ENCODE peak calls at places on chromosomes 6 and 20, in four cellular contexts. One of them, this sample, is unnamed.

GRCh38 chr6:11213305-11214106 is 19.0 kb downstream of the NEDD9 start:
- DNase-seq in MCF 10A: no peak
- DNase-seq in stimulated activated CD4-positive, alpha-beta T cell treated with anti-CD3 and anti-CD28 coated beads, Interleukin-4, amount 100 ng/mL, for 1 hour: no peak
- DNase-seq in glutamatergic neuron: no peak
- DNase-seq in this sample: no peak

GRCh38 chr6:31791324-31792089 is 4.0 kb downstream of the VARS1 start:
- DNase-seq in glutamatergic neuron: peak; percentile 82
- DNase-seq in stimulated activated CD4-positive, alpha-beta T cell treated with anti-CD3 and anti-CD28 coated beads, Interleukin-4, amount 100 ng/mL, for 1 hour: peak; percentile 42
- DNase-seq in MCF 10A: peak; percentile 46
- DNase-seq in this sample: peak; percentile 27

GRCh38 chr6:2033544-2033943 is 211.9 kb downstream of the GMDS start:
- DNase-seq in MCF 10A: no peak
- DNase-seq in glutamatergic neuron: no peak
- DNase-seq in stimulated activated CD4-positive, alpha-beta T cell treated with anti-CD3 and anti-CD28 coated beads, Interleukin-4, amount 100 ng/mL, for 1 hour: no peak
- DNase-seq in this sample: no peak

GRCh38 chr6:35016417-35017221 is 124.5 kb downstream of the TCP11 start:
- DNase-seq in glutamatergic neuron: no peak
- DNase-seq in stimulated activated CD4-positive, alpha-beta T cell treated with anti-CD3 and anti-CD28 coated beads, Interleukin-4, amount 100 ng/mL, for 1 hour: no peak
- DNase-seq in MCF 10A: no peak
- DNase-seq in this sample: peak; percentile 49

GRCh38 chr20:38790210-38791053 is 15.1 kb upstream of the PPP1R16B start:
- DNase-seq in stimulated activated CD4-positive, alpha-beta T cell treated with anti-CD3 and anti-CD28 coated beads, Interleukin-4, amount 100 ng/mL, for 1 hour: peak; percentile 24
- DNase-seq in glutamatergic neuron: peak; percentile 40
- DNase-seq in MCF 10A: peak; percentile 47
- DNase-seq in this sample: peak; percentile 3

GRCh38 chr6:154403803-154404202 is 47.2 kb upstream of the IPCEF1 start:
- DNase-seq in MCF 10A: peak; percentile 71
- DNase-seq in glutamatergic neuron: no peak
- DNase-seq in stimulated activated CD4-positive, alpha-beta T cell treated with anti-CD3 and anti-CD28 coated beads, Interleukin-4, amount 100 ng/mL, for 1 hour: no peak
- DNase-seq in this sample: peak; percentile 56

GRCh38 chr6:8082954-8083858 is 19.0 kb upstream of the BLOC1S5 start:
- DNase-seq in MCF 10A: peak; percentile 79
- DNase-seq in stimulated activated CD4-positive, alpha-beta T cell treated with anti-CD3 and anti-CD28 coated beads, Interleukin-4, amount 100 ng/mL, for 1 hour: no peak
- DNase-seq in glutamatergic neuron: no peak
- DNase-seq in this sample: peak; percentile 68

GRCh38 chr20:48359692-48360337 is 468.0 kb downstream of the PREX1 start:
- DNase-seq in stimulated activated CD4-positive, alpha-beta T cell treated with anti-CD3 and anti-CD28 coated beads, Interleukin-4, amount 100 ng/mL, for 1 hour: no peak
- DNase-seq in MCF 10A: no peak
- DNase-seq in glutamatergic neuron: no peak
- DNase-seq in this sample: no peak

GRCh38 chr20:63652192-63652980 is 838 bp downstream of the STMN3 start:
- DNase-seq in stimulated activated CD4-positive, alpha-beta T cell treated with anti-CD3 and anti-CD28 coated beads, Interleukin-4, amount 100 ng/mL, for 1 hour: peak; percentile 46
- DNase-seq in MCF 10A: no peak
- DNase-seq in glutamatergic neuron: peak; percentile 88
- DNase-seq in this sample: no peak

GRCh38 chr6:139588076-139588639 is 213.7 kb upstream of the CITED2 start:
- DNase-seq in MCF 10A: no peak
- DNase-seq in stimulated activated CD4-positive, alpha-beta T cell treated with anti-CD3 and anti-CD28 coated beads, Interleukin-4, amount 100 ng/mL, for 1 hour: no peak
- DNase-seq in glutamatergic neuron: no peak
- DNase-seq in this sample: no peak

GRCh38 chr6:31850765-31851484 is 11.7 kb downstream of the NEU1 start:
- DNase-seq in glutamatergic neuron: no peak
- DNase-seq in stimulated activated CD4-positive, alpha-beta T cell treated with anti-CD3 and anti-CD28 coated beads, Interleukin-4, amount 100 ng/mL, for 1 hour: no peak
- DNase-seq in MCF 10A: no peak
- DNase-seq in this sample: no peak

GRCh38 chr20:31915491-31916280 is 36.2 kb downstream of the PDRG1 start:
- DNase-seq in glutamatergic neuron: no peak
- DNase-seq in stimulated activated CD4-positive, alpha-beta T cell treated with anti-CD3 and anti-CD28 coated beads, Interleukin-4, amount 100 ng/mL, for 1 hour: no peak
- DNase-seq in MCF 10A: no peak
- DNase-seq in this sample: no peak

GRCh38 chr20:19976595-19977372 is 40.4 kb upstream of the NAA20 start:
- DNase-seq in stimulated activated CD4-positive, alpha-beta T cell treated with anti-CD3 and anti-CD28 coated beads, Interleukin-4, amount 100 ng/mL, for 1 hour: no peak
- DNase-seq in glutamatergic neuron: no peak
- DNase-seq in MCF 10A: peak; percentile 84
- DNase-seq in this sample: peak; percentile 74

GRCh38 chr6:13729891-13730290 is 18.3 kb upstream of the RANBP9 start:
- DNase-seq in stimulated activated CD4-positive, alpha-beta T cell treated with anti-CD3 and anti-CD28 coated beads, Interleukin-4, amount 100 ng/mL, for 1 hour: no peak
- DNase-seq in MCF 10A: peak; percentile 47
- DNase-seq in glutamatergic neuron: no peak
- DNase-seq in this sample: no peak

GRCh38 chr6:169529931-169530761 is 171.7 kb downstream of the WDR27 start:
- DNase-seq in glutamatergic neuron: no peak
- DNase-seq in stimulated activated CD4-positive, alpha-beta T cell treated with anti-CD3 and anti-CD28 coated beads, Interleukin-4, amount 100 ng/mL, for 1 hour: no peak
- DNase-seq in MCF 10A: no peak
- DNase-seq in this sample: peak; percentile 65

GRCh38 chr6:40774932-40775331 is 187.8 kb upstream of the LRFN2 start:
- DNase-seq in glutamatergic neuron: no peak
- DNase-seq in stimulated activated CD4-positive, alpha-beta T cell treated with anti-CD3 and anti-CD28 coated beads, Interleukin-4, amount 100 ng/mL, for 1 hour: no peak
- DNase-seq in MCF 10A: no peak
- DNase-seq in this sample: no peak

GRCh38 chr6:139690007-139690406 is 315.6 kb upstream of the CITED2 start:
- DNase-seq in glutamatergic neuron: no peak
- DNase-seq in MCF 10A: no peak
- DNase-seq in stimulated activated CD4-positive, alpha-beta T cell treated with anti-CD3 and anti-CD28 coated beads, Interleukin-4, amount 100 ng/mL, for 1 hour: no peak
- DNase-seq in this sample: no peak

GRCh38 chr6:130796313-130796905 is 30.8 kb upstream of the SMLR1 start:
- DNase-seq in glutamatergic neuron: no peak
- DNase-seq in MCF 10A: peak; percentile 88
- DNase-seq in stimulated activated CD4-positive, alpha-beta T cell treated with anti-CD3 and anti-CD28 coated beads, Interleukin-4, amount 100 ng/mL, for 1 hour: no peak
- DNase-seq in this sample: peak; percentile 61

GRCh38 chr20:46056970-46057855 is 28.2 kb downstream of the SLC12A5 start:
- DNase-seq in MCF 10A: no peak
- DNase-seq in stimulated activated CD4-positive, alpha-beta T cell treated with anti-CD3 and anti-CD28 coated beads, Interleukin-4, amount 100 ng/mL, for 1 hour: peak; percentile 19
- DNase-seq in glutamatergic neuron: no peak
- DNase-seq in this sample: no peak

GRCh38 chr6:132780770-132781371 is 17.6 kb downstream of the SLC18B1 start:
- DNase-seq in glutamatergic neuron: no peak
- DNase-seq in MCF 10A: peak; percentile 21
- DNase-seq in stimulated activated CD4-positive, alpha-beta T cell treated with anti-CD3 and anti-CD28 coated beads, Interleukin-4, amount 100 ng/mL, for 1 hour: no peak
- DNase-seq in this sample: no peak

GRCh38 chr6:16783485-16783884 is 22.2 kb upstream of the ATXN1 start:
- DNase-seq in glutamatergic neuron: no peak
- DNase-seq in MCF 10A: no peak
- DNase-seq in stimulated activated CD4-positive, alpha-beta T cell treated with anti-CD3 and anti-CD28 coated beads, Interleukin-4, amount 100 ng/mL, for 1 hour: no peak
- DNase-seq in this sample: no peak

GRCh38 chr6:169714178-169714577 is 10.1 kb downstream of the PHF10 start:
- DNase-seq in MCF 10A: no peak
- DNase-seq in stimulated activated CD4-positive, alpha-beta T cell treated with anti-CD3 and anti-CD28 coated beads, Interleukin-4, amount 100 ng/mL, for 1 hour: no peak
- DNase-seq in glutamatergic neuron: no peak
- DNase-seq in this sample: no peak

GRCh38 chr6:142087950-142088857 is 44.5 kb upstream of the GJE1 start:
- DNase-seq in stimulated activated CD4-positive, alpha-beta T cell treated with anti-CD3 and anti-CD28 coated beads, Interleukin-4, amount 100 ng/mL, for 1 hour: no peak
- DNase-seq in MCF 10A: no peak
- DNase-seq in glutamatergic neuron: no peak
- DNase-seq in this sample: no peak

GRCh38 chr20:47237715-47238114 is 118.8 kb downstream of the ZMYND8 start:
- DNase-seq in stimulated activated CD4-positive, alpha-beta T cell treated with anti-CD3 and anti-CD28 coated beads, Interleukin-4, amount 100 ng/mL, for 1 hour: no peak
- DNase-seq in glutamatergic neuron: no peak
- DNase-seq in MCF 10A: no peak
- DNase-seq in this sample: no peak

GRCh38 chr6:139323511-139324445 is 32.0 kb upstream of the TXLNB start:
- DNase-seq in MCF 10A: peak; percentile 63
- DNase-seq in stimulated activated CD4-positive, alpha-beta T cell treated with anti-CD3 and anti-CD28 coated beads, Interleukin-4, amount 100 ng/mL, for 1 hour: peak; percentile 67
- DNase-seq in glutamatergic neuron: peak; percentile 34
- DNase-seq in this sample: peak; percentile 47

GRCh38 chr6:167825059-167825758 is 1.5 kb upstream of the AFDN start:
- DNase-seq in MCF 10A: no peak
- DNase-seq in glutamatergic neuron: peak; percentile 33
- DNase-seq in stimulated activated CD4-positive, alpha-beta T cell treated with anti-CD3 and anti-CD28 coated beads, Interleukin-4, amount 100 ng/mL, for 1 hour: no peak
- DNase-seq in this sample: no peak

GRCh38 chr20:64222273-64222672 is 33.3 kb upstream of the PCMTD2 start:
- DNase-seq in MCF 10A: peak; percentile 13
- DNase-seq in glutamatergic neuron: no peak
- DNase-seq in stimulated activated CD4-positive, alpha-beta T cell treated with anti-CD3 and anti-CD28 coated beads, Interleukin-4, amount 100 ng/mL, for 1 hour: no peak
- DNase-seq in this sample: no peak

GRCh38 chr20:16710781-16711180 is 19.0 kb upstream of the SNRPB2 start:
- DNase-seq in MCF 10A: no peak
- DNase-seq in glutamatergic neuron: no peak
- DNase-seq in stimulated activated CD4-positive, alpha-beta T cell treated with anti-CD3 and anti-CD28 coated beads, Interleukin-4, amount 100 ng/mL, for 1 hour: no peak
- DNase-seq in this sample: no peak

GRCh38 chr20:25203891-25204320 is 8.4 kb downstream of the ENTPD6 start:
- DNase-seq in MCF 10A: no peak
- DNase-seq in stimulated activated CD4-positive, alpha-beta T cell treated with anti-CD3 and anti-CD28 coated beads, Interleukin-4, amount 100 ng/mL, for 1 hour: no peak
- DNase-seq in glutamatergic neuron: no peak
- DNase-seq in this sample: no peak